ENCODE peak calls at places on chromosomes 12 and 14, in nine cellular contexts. P, S, W, N, U, F, T, I and X are unnamed samples.

GRCh38 chr12:40106202-40106533 is 287 bp upstream of the SLC2A13 start:
- DNase-seq in P (no peak), S (no peak), W (no peak), N (no peak), U (no peak), F (no peak), T (no peak), I (no peak), X (peak; percentile 12)

GRCh38 chr12:105322070-105322469 is 8.4 kb upstream of the C12orf75 start:
- DNase-seq in P (peak; percentile 20), S (no peak), W (no peak), N (no peak), U (peak; percentile 47), F (no peak), T (no peak), I (no peak), X (no peak)

GRCh38 chr12:88784166-88784565 is 203.9 kb upstream of the KITLG start:
- DNase-seq in P (no peak), S (no peak), W (no peak), N (no peak), U (no peak), F (no peak), T (no peak), I (no peak), X (no peak)

GRCh38 chr12:50988051-50988450 is 35.7 kb downstream of the HIGD1C start:
- DNase-seq in P (peak; percentile 10), S (no peak), W (no peak), N (no peak), U (no peak), F (no peak), T (no peak), I (no peak), X (no peak)

GRCh38 chr14:79605863-79606262 is 605.4 kb downstream of the DIO2 start:
- DNase-seq in P (peak; percentile 25), S (no peak), W (no peak), N (no peak), U (no peak), F (no peak), T (peak; percentile 44), I (peak; percentile 74), X (peak; percentile 87)

GRCh38 chr12:105357162-105357691 is 26.7 kb downstream of the C12orf75 start:
- DNase-seq in P (peak; percentile 77), S (no peak), W (no peak), N (no peak), U (peak; percentile 61), F (no peak), T (no peak), I (no peak), X (no peak)

GRCh38 chr12:51901121-51901812 is 6.0 kb upstream of the ACVRL1 start:
- DNase-seq in P (no peak), S (peak; percentile 30), W (no peak), N (no peak), U (no peak), F (no peak), T (no peak), I (no peak), X (no peak)

GRCh38 chr12:118319627-118320026 is 53.1 kb downstream of the TAOK3 start:
- DNase-seq in P (no peak), S (no peak), W (no peak), N (no peak), U (no peak), F (no peak), T (no peak), I (no peak), X (no peak)

GRCh38 chr14:83894519-83894918 is 1635.4 kb upstream of the FLRT2 start:
- DNase-seq in P (no peak), S (no peak), W (no peak), N (no peak), U (no peak), F (no peak), T (no peak), I (no peak), X (no peak)

GRCh38 chr12:57868870-57869609 is 22.5 kb upstream of the CTDSP2 start:
- DNase-seq in P (no peak), S (peak; percentile 69), W (peak; percentile 65), N (no peak), U (no peak), F (no peak), T (no peak), I (no peak), X (no peak)

GRCh38 chr12:39813776-39814175 is 194.2 kb upstream of the ABCD2 start:
- DNase-seq in P (no peak), S (no peak), W (no peak), N (no peak), U (no peak), F (no peak), T (no peak), I (no peak), X (no peak)

GRCh38 chr12:82708507-82708906 is 21.8 kb downstream of the TMTC2 start:
- DNase-seq in P (no peak), S (no peak), W (peak; percentile 81), N (no peak), U (no peak), F (no peak), T (no peak), I (peak; percentile 91), X (no peak)